ENCODE peak calls at places on chromosomes 6 and 20, in six cellular contexts. One of them, this sample, is unnamed.

GRCh38 chr6:67916389-67916788 is 718.7 kb upstream of the ADGRB3 start:
- DNase-seq in cardiac muscle cell: peak
- DNase-seq in psoas muscle: no peak
- DNase-seq in astrocyte: peak
- DNase-seq in heart left ventricle: no peak
- DNase-seq in AG04450: no peak
- DNase-seq in this sample: peak

GRCh38 chr20:13644010-13644409 is 5.3 kb upstream of the TASP1 start:
- DNase-seq in heart left ventricle: no peak
- DNase-seq in AG04450: no peak
- DNase-seq in astrocyte: peak
- DNase-seq in cardiac muscle cell: peak
- DNase-seq in psoas muscle: no peak
- DNase-seq in this sample: no peak

GRCh38 chr20:17500826-17501225 is 30.4 kb downstream of the BFSP1 start:
- DNase-seq in astrocyte: no peak
- DNase-seq in heart left ventricle: no peak
- DNase-seq in psoas muscle: no peak
- DNase-seq in cardiac muscle cell: no peak
- DNase-seq in AG04450: no peak
- DNase-seq in this sample: no peak

GRCh38 chr20:25273541-25274358 is 25.9 kb downstream of the PYGB start:
- DNase-seq in psoas muscle: peak
- DNase-seq in cardiac muscle cell: no peak
- DNase-seq in astrocyte: no peak
- DNase-seq in heart left ventricle: peak
- DNase-seq in AG04450: no peak
- DNase-seq in this sample: no peak

GRCh38 chr6:155487362-155488130 is 31.9 kb upstream of the NOX3 start:
- DNase-seq in astrocyte: no peak
- DNase-seq in AG04450: no peak
- DNase-seq in psoas muscle: no peak
- DNase-seq in heart left ventricle: no peak
- DNase-seq in cardiac muscle cell: no peak
- DNase-seq in this sample: no peak

GRCh38 chr6:56669041-56669440 is 26.4 kb upstream of the DST start:
- DNase-seq in cardiac muscle cell: no peak
- DNase-seq in AG04450: no peak
- DNase-seq in psoas muscle: no peak
- DNase-seq in heart left ventricle: no peak
- DNase-seq in astrocyte: no peak
- DNase-seq in this sample: no peak

GRCh38 chr6:36853325-36853724 is 14.1 kb upstream of the CPNE5 start:
- DNase-seq in psoas muscle: no peak
- DNase-seq in AG04450: peak
- DNase-seq in astrocyte: peak
- DNase-seq in heart left ventricle: no peak
- DNase-seq in cardiac muscle cell: peak
- DNase-seq in this sample: peak

GRCh38 chr6:43970068-43970912 is 157.0 kb downstream of the MRPL14 start:
- DNase-seq in cardiac muscle cell: no peak
- DNase-seq in psoas muscle: no peak
- DNase-seq in heart left ventricle: no peak
- DNase-seq in astrocyte: no peak
- DNase-seq in AG04450: no peak
- DNase-seq in this sample: no peak

GRCh38 chr6:2948228-2949025 is 22.9 kb downstream of the SERPINB6 start:
- DNase-seq in astrocyte: no peak
- DNase-seq in heart left ventricle: no peak
- DNase-seq in cardiac muscle cell: no peak
- DNase-seq in AG04450: no peak
- DNase-seq in psoas muscle: no peak
- DNase-seq in this sample: no peak

GRCh38 chr20:819680-820327 is 13.7 kb upstream of the FAM110A start:
- DNase-seq in AG04450: no peak
- DNase-seq in heart left ventricle: no peak
- DNase-seq in psoas muscle: no peak
- DNase-seq in astrocyte: no peak
- DNase-seq in cardiac muscle cell: no peak
- DNase-seq in this sample: no peak

GRCh38 chr6:81331526-81331925 is 421.0 kb downstream of the TENT5A start:
- DNase-seq in psoas muscle: no peak
- DNase-seq in astrocyte: peak
- DNase-seq in cardiac muscle cell: peak
- DNase-seq in heart left ventricle: no peak
- DNase-seq in AG04450: no peak
- DNase-seq in this sample: no peak

GRCh38 chr6:134434019-134434949 is 116.4 kb upstream of the SGK1 start:
- DNase-seq in cardiac muscle cell: no peak
- DNase-seq in heart left ventricle: no peak
- DNase-seq in AG04450: no peak
- DNase-seq in astrocyte: no peak
- DNase-seq in psoas muscle: no peak
- DNase-seq in this sample: no peak

GRCh38 chr6:45710304-45710821 is 305.3 kb downstream of the CLIC5 start:
- DNase-seq in AG04450: no peak
- DNase-seq in cardiac muscle cell: peak
- DNase-seq in psoas muscle: no peak
- DNase-seq in astrocyte: peak
- DNase-seq in heart left ventricle: no peak
- DNase-seq in this sample: no peak

GRCh38 chr6:100202417-100203194 is 208.6 kb upstream of the MCHR2 start:
- DNase-seq in cardiac muscle cell: peak
- DNase-seq in AG04450: peak
- DNase-seq in astrocyte: peak
- DNase-seq in psoas muscle: peak
- DNase-seq in heart left ventricle: no peak
- DNase-seq in this sample: peak

GRCh38 chr6:6039946-6040509 is 33.3 kb upstream of the NRN1 start:
- DNase-seq in cardiac muscle cell: no peak
- DNase-seq in AG04450: no peak
- DNase-seq in astrocyte: no peak
- DNase-seq in psoas muscle: no peak
- DNase-seq in heart left ventricle: no peak
- DNase-seq in this sample: no peak

GRCh38 chr20:63977392-63978276 is 1.8 kb downstream of the SAMD10 start:
- DNase-seq in astrocyte: peak
- DNase-seq in cardiac muscle cell: peak
- DNase-seq in psoas muscle: no peak
- DNase-seq in heart left ventricle: peak
- DNase-seq in AG04450: peak
- DNase-seq in this sample: no peak

GRCh38 chr20:37911838-37912273 is 8.9 kb downstream of the VSTM2L start:
- DNase-seq in heart left ventricle: peak
- DNase-seq in cardiac muscle cell: peak
- DNase-seq in psoas muscle: peak
- DNase-seq in AG04450: no peak
- DNase-seq in astrocyte: peak
- DNase-seq in this sample: no peak

GRCh38 chr6:20137837-20138236 is 74.4 kb downstream of the MBOAT1 start:
- DNase-seq in cardiac muscle cell: no peak
- DNase-seq in astrocyte: peak
- DNase-seq in AG04450: no peak
- DNase-seq in heart left ventricle: no peak
- DNase-seq in psoas muscle: no peak
- DNase-seq in this sample: no peak

GRCh38 chr20:50368386-50368785 is 141.8 kb upstream of the PTPN1 start:
- DNase-seq in astrocyte: no peak
- DNase-seq in heart left ventricle: no peak
- DNase-seq in cardiac muscle cell: no peak
- DNase-seq in AG04450: no peak
- DNase-seq in psoas muscle: no peak
- DNase-seq in this sample: no peak

DNA sequence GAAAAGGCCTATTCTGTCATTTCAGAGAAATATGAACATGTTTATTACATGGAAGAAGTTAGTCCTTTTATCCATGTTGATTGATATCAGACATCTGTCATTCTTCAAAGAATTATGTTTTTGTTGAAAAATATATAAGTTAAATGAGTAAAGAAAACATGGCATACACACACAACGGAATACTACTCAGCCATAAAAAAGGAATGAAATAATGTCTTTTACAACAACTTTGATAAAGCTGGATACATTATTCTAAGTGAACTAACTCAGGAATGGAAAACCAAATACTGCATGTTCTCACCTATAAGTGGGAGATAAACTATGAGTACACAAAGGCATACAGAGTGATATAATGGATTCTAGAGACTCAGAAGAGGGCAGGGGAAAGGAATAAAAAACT is 9.3 kb downstream of the FKBP5 start:
- DNase-seq in cardiac muscle cell: no peak
- DNase-seq in astrocyte: no peak
- DNase-seq in heart left ventricle: no peak
- DNase-seq in psoas muscle: no peak
- DNase-seq in AG04450: no peak
- DNase-seq in this sample: no peak
- H3K4me3 ChIP-seq in cardiac muscle cell: no peak
- H3K4me3 ChIP-seq in astrocyte: no peak
- H3K4me3 ChIP-seq in heart left ventricle: no peak
- H3K4me3 ChIP-seq in psoas muscle: no peak
- H3K4me3 ChIP-seq in AG04450: no peak
- H3K4me3 ChIP-seq in this sample: no peak

GRCh38 chr20:62570403-62570802 is 71.9 kb upstream of the SLCO4A1 start:
- DNase-seq in cardiac muscle cell: no peak
- DNase-seq in psoas muscle: no peak
- DNase-seq in AG04450: no peak
- DNase-seq in heart left ventricle: no peak
- DNase-seq in astrocyte: no peak
- DNase-seq in this sample: no peak
- TF ChIP-seq CTCF in cardiac muscle cell: no peak
- TF ChIP-seq CTCF in psoas muscle: no peak
- TF ChIP-seq CTCF in AG04450: no peak
- TF ChIP-seq CTCF in heart left ventricle: no peak
- TF ChIP-seq CTCF in astrocyte: no peak
- TF ChIP-seq CTCF in this sample: no peak

GRCh38 chr20:47785321-47785899 is at the start of gene SULF2:
- DNase-seq in psoas muscle: peak
- DNase-seq in heart left ventricle: peak
- DNase-seq in cardiac muscle cell: peak
- DNase-seq in AG04450: no peak
- DNase-seq in astrocyte: no peak
- DNase-seq in this sample: no peak
- H3K4me3 ChIP-seq in psoas muscle: peak
- H3K4me3 ChIP-seq in heart left ventricle: peak
- H3K4me3 ChIP-seq in cardiac muscle cell: peak
- H3K4me3 ChIP-seq in AG04450: peak
- H3K4me3 ChIP-seq in astrocyte: peak
- H3K4me3 ChIP-seq in this sample: peak

DNA sequence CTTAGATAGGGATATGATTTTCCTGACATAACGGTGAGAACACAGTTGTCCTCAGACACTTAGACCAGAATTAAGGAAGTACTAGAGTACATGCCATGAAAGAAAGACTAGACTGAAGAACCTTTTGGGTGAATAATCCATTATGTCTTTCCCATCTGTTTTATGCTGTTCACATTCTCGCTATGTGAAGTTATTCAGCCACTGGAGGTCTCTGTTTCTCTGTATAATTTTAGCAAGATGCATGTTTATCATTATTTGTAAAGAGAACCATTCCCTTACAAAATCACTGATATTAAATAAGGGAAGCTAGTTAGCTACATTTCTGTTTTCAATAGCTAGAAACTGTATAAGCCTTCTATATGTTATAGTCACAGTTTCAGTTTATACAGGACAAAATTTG is 391.9 kb downstream of the CD109 start:
- DNase-seq in psoas muscle: no peak
- DNase-seq in heart left ventricle: no peak
- DNase-seq in AG04450: peak
- DNase-seq in astrocyte: no peak
- DNase-seq in cardiac muscle cell: peak
- DNase-seq in this sample: no peak
- TF ChIP-seq CTCF in psoas muscle: no peak
- TF ChIP-seq CTCF in heart left ventricle: no peak
- TF ChIP-seq CTCF in AG04450: peak
- TF ChIP-seq CTCF in astrocyte: no peak
- TF ChIP-seq CTCF in cardiac muscle cell: peak
- TF ChIP-seq CTCF in this sample: no peak

GRCh38 chr6:7201444-7201731 is 93.6 kb downstream of the RREB1 start:
- DNase-seq in cardiac muscle cell: no peak
- DNase-seq in heart left ventricle: no peak
- DNase-seq in astrocyte: no peak
- DNase-seq in AG04450: no peak
- DNase-seq in psoas muscle: no peak
- DNase-seq in this sample: no peak
- H3K4me3 ChIP-seq in cardiac muscle cell: no peak
- H3K4me3 ChIP-seq in heart left ventricle: peak
- H3K4me3 ChIP-seq in astrocyte: no peak
- H3K4me3 ChIP-seq in AG04450: no peak
- H3K4me3 ChIP-seq in psoas muscle: no peak
- H3K4me3 ChIP-seq in this sample: no peak